ENCODE peak calls at places on chromosomes 6 and 20, in six cellular contexts. N is HEK293T, X is gastrocnemius medialis, F is Calu3, L is upper lobe of left lung, P is T-cell. G is an unnamed sample.

GRCh38 chr6:136486357-136486756 is 63.9 kb downstream of the MAP7 start:
- DNase-seq in F (no peak), N (no peak), L (no peak), X (no peak), P (no peak), G (no peak)

GRCh38 chr6:98928688-98929087 is 19.1 kb downstream of the FBXL4 start:
- DNase-seq in F (no peak), X (no peak), L (no peak), P (no peak), N (no peak), G (no peak)

GRCh38 chr6:38163186-38164130 is 343.9 kb downstream of the ZFAND3 start:
- DNase-seq in L (peak), P (no peak), F (no peak), N (no peak), X (no peak), G (no peak)

GRCh38 chr6:160789263-160790027 is 87.4 kb downstream of the PLG start:
- DNase-seq in N (no peak), P (no peak), F (no peak), L (no peak), X (no peak), G (no peak)

GRCh38 chr6:36692861-36693702 is 4.5 kb upstream of the RAB44 start:
- DNase-seq in N (no peak), X (peak), L (no peak), P (no peak), F (no peak), G (peak)

GRCh38 chr6:134921980-134922313 is 28.0 kb downstream of the ALDH8A1 start:
- DNase-seq in X (no peak), L (no peak), F (no peak), N (no peak), P (no peak), G (no peak)

GRCh38 chr6:27592481-27593199 is 119.7 kb upstream of the ZNF184 start:
- DNase-seq in X (no peak), L (no peak), N (peak), F (peak), P (peak), G (no peak)

GRCh38 chr6:170046786-170047626 is 243.9 kb downstream of the DLL1 start:
- DNase-seq in N (no peak), P (no peak), F (no peak), X (peak), L (no peak), G (no peak)

GRCh38 chr20:4135385-4136077 is 120.2 kb upstream of the RNF24 start:
- DNase-seq in X (no peak), N (peak), F (peak), L (no peak), P (no peak), G (no peak)

GRCh38 chr6:81859884-81860283 is 107.4 kb upstream of the TENT5A start:
- DNase-seq in P (no peak), X (no peak), N (no peak), L (no peak), F (no peak), G (peak)

GRCh38 chr6:169921853-169922779 is 170.7 kb downstream of the ERMARD start:
- DNase-seq in N (no peak), F (no peak), L (peak), X (no peak), P (no peak), G (no peak)

GRCh38 chr6:137661601-137662000 is 167.4 kb upstream of the OLIG3 start:
- DNase-seq in X (no peak), N (no peak), L (no peak), F (peak), P (no peak), G (no peak)

GRCh38 chr6:5706094-5707033 is 300.4 kb downstream of the NRN1 start:
- DNase-seq in X (no peak), F (no peak), P (no peak), N (no peak), L (no peak), G (no peak)

GRCh38 chr20:35478804-35479472 is 23.5 kb downstream of the CEP250 start:
- DNase-seq in L (no peak), X (no peak), F (no peak), P (no peak), N (peak), G (no peak)

GRCh38 chr6:34146801-34147592 is 1.1 kb upstream of the GRM4 start:
- DNase-seq in P (no peak), F (no peak), L (no peak), X (no peak), N (no peak), G (no peak)

GRCh38 chr20:47126709-47127108 is 229.8 kb downstream of the ZMYND8 start:
- DNase-seq in N (no peak), F (no peak), P (no peak), X (no peak), L (no peak), G (no peak)

GRCh38 chr20:38825901-38826625 is 20.6 kb downstream of the PPP1R16B start:
- DNase-seq in P (no peak), L (no peak), F (peak), X (no peak), N (peak), G (no peak)

GRCh38 chr20:54345301-54345724 is 130.1 kb upstream of the DOK5 start:
- DNase-seq in P (no peak), L (no peak), F (peak), N (no peak), X (no peak), G (no peak)

GRCh38 chr6:89489078-89489477 is 56.1 kb downstream of the ANKRD6 start:
- DNase-seq in X (no peak), L (no peak), P (no peak), F (no peak), N (no peak), G (no peak)